ENCODE peak calls at places on chromosome 15, in seven cellular contexts. P is colonic mucosa, F is type B pancreatic cell, D is body of pancreas, R is MCF 10A, E is HL-60, S is fibroblast of the aortic adventitia. O is an unnamed sample.

GRCh38 chr15:41666353-41666920 is 6.2 kb downstream of the MGA start:
- DNase-seq in P (no peak), F (no peak), D (no peak), R (peak; percentile 7), E (no peak), S (no peak), O (peak; percentile 19)

GRCh38 chr15:84783493-84784251 is 33.5 kb upstream of the ALPK3 start:
- DNase-seq in P (no peak), F (no peak), D (no peak), R (no peak), E (no peak), S (no peak), O (no peak)

GRCh38 chr15:99538261-99538660 is 27.5 kb upstream of the MEF2A start:
- DNase-seq in P (no peak), F (no peak), D (no peak), R (no peak), E (no peak), S (no peak), O (no peak)

GRCh38 chr15:65952425-65953053 is 83.2 kb downstream of the RAB11A start:
- DNase-seq in P (no peak), F (no peak), D (peak; percentile 12), R (peak; percentile 64), E (no peak), S (peak; percentile 77), O (peak; percentile 35)

GRCh38 chr15:37582852-37583251 is 351.6 kb upstream of the TMCO5A start:
- DNase-seq in P (no peak), F (no peak), D (no peak), R (no peak), E (no peak), S (no peak), O (no peak)

GRCh38 chr15:77076325-77076915 is 5.5 kb upstream of the TSPAN3 start:
- DNase-seq in P (no peak), F (no peak), D (no peak), R (no peak), E (no peak), S (no peak), O (no peak)

GRCh38 chr15:35669457-35670045 is 123.6 kb upstream of the DPH6 start:
- DNase-seq in P (no peak), F (no peak), D (no peak), R (peak; percentile 60), E (no peak), S (no peak), O (no peak)

GRCh38 chr15:82554351-82554750 is 14.1 kb upstream of the RPS17 start:
- DNase-seq in P (no peak), F (no peak), D (no peak), R (no peak), E (no peak), S (peak; percentile 60), O (peak; percentile 47)

GRCh38 chr15:36643551-36643950 is 64.1 kb downstream of the CDIN1 start:
- DNase-seq in P (no peak), F (no peak), D (no peak), R (peak; percentile 68), E (no peak), S (no peak), O (peak; percentile 3)

GRCh38 chr15:31365655-31366127 is 39.1 kb downstream of the KLF13 start:
- DNase-seq in P (peak; percentile 90), F (no peak), D (peak; percentile 99), R (peak; percentile 92), E (peak; percentile 94), S (peak; percentile 84), O (peak; percentile 72)

GRCh38 chr15:99408236-99409096 is 157.2 kb downstream of the LRRC28 start:
- DNase-seq in P (no peak), F (no peak), D (peak; percentile 16), R (peak; percentile 48), E (no peak), S (peak; percentile 98), O (peak; percentile 70)

GRCh38 chr15:88383354-88383753 is 83.8 kb downstream of the MRPL46 start:
- DNase-seq in P (no peak), F (no peak), D (no peak), R (no peak), E (no peak), S (no peak), O (no peak)

GRCh38 chr15:28959326-28959725 is 73.6 kb downstream of the APBA2 start:
- DNase-seq in P (no peak), F (no peak), D (no peak), R (no peak), E (no peak), S (no peak), O (no peak)

GRCh38 chr15:60548101-60548500 is 69.2 kb upstream of the ICE2 start:
- DNase-seq in P (no peak), F (no peak), D (no peak), R (no peak), E (no peak), S (no peak), O (no peak)

GRCh38 chr15:85793641-85794597 is 806 bp downstream of the KLHL25 start:
- DNase-seq in P (peak; percentile 68), F (no peak), D (peak; percentile 55), R (peak; percentile 27), E (peak; percentile 10), S (peak; percentile 47), O (no peak)

GRCh38 chr15:43329222-43329959 is 982 bp downstream of the LCMT2 start:
- DNase-seq in P (peak; percentile 51), F (no peak), D (no peak), R (no peak), E (no peak), S (peak; percentile 42), O (peak; percentile 0)

GRCh38 chr15:22780267-22780666 is 6.2 kb upstream of the NIPA1 start:
- DNase-seq in P (no peak), F (no peak), D (no peak), R (peak; percentile 18), E (no peak), S (peak; percentile 38), O (no peak)

GRCh38 chr15:40084657-40085056 is 24.0 kb downstream of the BMF start:
- DNase-seq in P (no peak), F (no peak), D (no peak), R (peak; percentile 47), E (no peak), S (no peak), O (no peak)

GRCh38 chr15:65824941-65825544 is 33.0 kb upstream of the DENND4A start:
- DNase-seq in P (no peak), F (no peak), D (peak; percentile 37), R (peak; percentile 73), E (peak; percentile 36), S (peak; percentile 80), O (peak; percentile 23)

GRCh38 chr15:99123706-99124451 is 19.0 kb downstream of the SYNM start:
- DNase-seq in P (peak; percentile 69), F (peak; percentile 75), D (peak; percentile 70), R (peak; percentile 95), E (peak; percentile 49), S (peak; percentile 92), O (peak; percentile 99)

GRCh38 chr15:71198846-71199245 is 83.6 kb downstream of the THSD4 start:
- DNase-seq in P (no peak), F (no peak), D (no peak), R (no peak), E (no peak), S (no peak), O (no peak)

GRCh38 chr15:71194286-71194685 is 79.0 kb downstream of the THSD4 start:
- DNase-seq in P (no peak), F (no peak), D (no peak), R (no peak), E (no peak), S (no peak), O (no peak)

GRCh38 chr15:71191296-71191695 is 76.0 kb downstream of the THSD4 start:
- DNase-seq in P (no peak), F (no peak), D (no peak), R (no peak), E (no peak), S (no peak), O (no peak)

GRCh38 chr15:71197620-71198019 is 82.3 kb downstream of the THSD4 start:
- DNase-seq in P (no peak), F (no peak), D (no peak), R (no peak), E (no peak), S (no peak), O (no peak)

GRCh38 chr15:71195242-71195641 is 80.0 kb downstream of the THSD4 start:
- DNase-seq in P (no peak), F (no peak), D (no peak), R (peak; percentile 35), E (no peak), S (no peak), O (peak; percentile 9)
- TF ChIP-seq CTCF in P (no peak), F (no peak), D (no peak), R (peak; percentile 33), E (no peak), S (peak; percentile 17), O (peak; percentile 70)

GRCh38 chr15:68874788-68875187 is 54.1 kb upstream of the ANP32A start:
- DNase-seq in P (no peak), F (no peak), D (no peak), R (peak; percentile 6), E (no peak), S (no peak), O (no peak)
- TF ChIP-seq CTCF in P (no peak), F (no peak), D (no peak), R (no peak), E (no peak), S (no peak), O (no peak)

DNA sequence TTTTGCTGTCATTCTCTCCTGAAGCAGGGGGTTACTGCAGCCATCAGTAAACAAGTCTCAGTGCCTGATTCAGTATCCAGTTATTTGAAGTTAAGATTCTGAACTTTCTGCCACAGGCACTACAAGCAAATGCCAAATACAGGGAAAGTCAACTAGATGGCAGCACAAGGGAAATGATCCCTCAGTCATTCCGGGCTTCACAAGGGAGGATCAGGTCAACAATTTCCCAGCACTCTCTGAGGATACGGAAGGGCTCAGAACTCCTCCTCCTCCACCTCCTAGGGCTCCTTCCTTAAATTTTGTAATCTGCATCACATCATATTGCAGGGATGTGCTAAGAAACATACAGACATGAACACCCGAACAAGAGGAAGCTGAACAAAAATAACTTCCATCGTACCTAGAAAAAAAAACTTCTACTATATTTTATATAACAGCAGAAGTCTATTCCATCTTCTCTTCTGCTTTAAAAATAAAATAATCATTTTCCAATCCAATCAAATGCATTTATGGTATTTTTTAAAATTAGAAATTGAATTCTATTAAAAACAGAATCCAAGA is 187.1 kb downstream of the FMN1 start:
- DNase-seq in P (no peak), F (no peak), D (peak; percentile 21), R (peak; percentile 46), E (no peak), S (peak; percentile 58), O (peak; percentile 38)
- TF ChIP-seq CTCF in P (no peak), F (peak; percentile 48), D (no peak), R (no peak), E (no peak), S (peak; percentile 47), O (peak; percentile 41)

GRCh38 chr15:63930034-63930433 is 96.3 kb upstream of the HERC1 start:
- DNase-seq in P (no peak), F (no peak), D (no peak), R (no peak), E (no peak), S (no peak), O (no peak)
- TF ChIP-seq CTCF in P (no peak), F (no peak), D (no peak), R (no peak), E (no peak), S (no peak), O (no peak)